ENCODE peak calls at places on chromosomes 13 and 19, in six cellular contexts. Y, M, B, S, C and J are unnamed samples.

GRCh38 chr19:2254052-2254872 is 2.0 kb downstream of the JSRP1 start:
- DNase-seq in Y (no peak), M (no peak), B (no peak), S (no peak), C (no peak), J (no peak)

GRCh38 chr19:50909240-50910070 is 1.7 kb downstream of the KLK4 start:
- DNase-seq in Y (no peak), M (no peak), B (no peak), S (peak; percentile 90), C (no peak), J (no peak)

GRCh38 chr13:32117696-32118095 is 86.1 kb downstream of the FRY start:
- DNase-seq in Y (peak; percentile 71), M (peak; percentile 64), B (no peak), S (no peak), C (no peak), J (peak; percentile 54)

GRCh38 chr13:79547821-79548220 is 66.9 kb downstream of the NDFIP2 start:
- DNase-seq in Y (no peak), M (no peak), B (no peak), S (no peak), C (no peak), J (no peak)

GRCh38 chr13:46687810-46688209 is 109.2 kb downstream of the ESD start:
- DNase-seq in Y (no peak), M (no peak), B (no peak), S (no peak), C (no peak), J (no peak)

GRCh38 chr19:54383330-54383729 is 18.6 kb upstream of the LAIR1 start:
- DNase-seq in Y (no peak), M (no peak), B (no peak), S (no peak), C (no peak), J (no peak)

GRCh38 chr19:49912965-49913685 is 15.9 kb upstream of the ATF5 start:
- DNase-seq in Y (no peak), M (no peak), B (no peak), S (no peak), C (no peak), J (no peak)

GRCh38 chr13:109784590-109785140 is 1.7 kb downstream of the IRS2 start:
- DNase-seq in Y (peak; percentile 70), M (peak; percentile 91), B (peak; percentile 74), S (peak; percentile 81), C (peak; percentile 72), J (peak; percentile 59)

GRCh38 chr13:111978536-111978935 is 88.4 kb upstream of the SOX1 start:
- DNase-seq in Y (no peak), M (no peak), B (no peak), S (no peak), C (no peak), J (no peak)

GRCh38 chr19:32576790-32577189 is 4.2 kb upstream of the PDCD5 start:
- DNase-seq in Y (no peak), M (no peak), B (no peak), S (no peak), C (no peak), J (no peak)

GRCh38 chr13:107170270-107170931 is 602.5 kb upstream of the ARGLU1 start:
- DNase-seq in Y (no peak), M (no peak), B (no peak), S (no peak), C (no peak), J (no peak)

GRCh38 chr19:35024095-35024494 is 6.2 kb upstream of the SCN1B start:
- DNase-seq in Y (no peak), M (no peak), B (no peak), S (no peak), C (no peak), J (no peak)

GRCh38 chr19:29212614-29213573 is at the start of gene UQCRFS1:
- DNase-seq in Y (peak; percentile 94), M (peak; percentile 98), B (peak; percentile 92), S (peak; percentile 95), C (peak; percentile 92), J (peak; percentile 92)
- TF ChIP-seq CTCF in Y (no peak), M (no peak), B (no peak), S (no peak), C (no peak), J (no peak)

GRCh38 chr13:69580255-69580654 is 527.4 kb upstream of the ATXN8OS start:
- DNase-seq in Y (no peak), M (no peak), B (no peak), S (no peak), C (no peak), J (no peak)

DNA sequence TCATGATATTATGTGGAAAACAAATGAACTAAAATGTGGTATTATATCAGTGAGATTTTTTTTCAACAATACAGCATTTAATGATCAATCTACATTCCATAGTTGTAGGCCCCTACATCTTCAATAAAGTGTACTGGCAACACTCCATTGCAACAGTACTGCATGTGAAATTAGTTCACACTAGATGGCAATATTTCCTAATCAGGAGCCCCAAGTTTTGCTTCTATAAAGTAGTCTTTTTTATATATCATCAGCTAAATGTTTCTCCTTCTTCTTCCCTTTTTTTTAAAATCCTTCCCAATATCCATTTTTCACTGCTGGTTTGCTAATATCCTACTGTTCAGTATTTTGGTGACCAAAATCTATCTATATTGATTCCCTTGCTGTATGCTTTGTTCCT is 528.3 kb upstream of the ATXN8OS start:
- DNase-seq in Y (no peak), M (no peak), B (no peak), S (no peak), C (no peak), J (no peak)
- TF ChIP-seq CTCF in Y (no peak), M (no peak), B (no peak), S (peak; percentile 30), C (no peak), J (no peak)

GRCh38 chr19:16052353-16052752 is 23.9 kb upstream of the TPM4 start:
- DNase-seq in Y (no peak), M (no peak), B (no peak), S (no peak), C (no peak), J (no peak)

GRCh38 chr19:16045893-16046292 is 30.4 kb upstream of the TPM4 start:
- DNase-seq in Y (no peak), M (no peak), B (no peak), S (no peak), C (no peak), J (no peak)

GRCh38 chr19:16057062-16057461 is 19.2 kb upstream of the TPM4 start:
- DNase-seq in Y (no peak), M (no peak), B (no peak), S (no peak), C (no peak), J (no peak)

GRCh38 chr19:16048583-16048982 is 27.7 kb upstream of the TPM4 start:
- DNase-seq in Y (no peak), M (no peak), B (no peak), S (no peak), C (no peak), J (no peak)

DNA sequence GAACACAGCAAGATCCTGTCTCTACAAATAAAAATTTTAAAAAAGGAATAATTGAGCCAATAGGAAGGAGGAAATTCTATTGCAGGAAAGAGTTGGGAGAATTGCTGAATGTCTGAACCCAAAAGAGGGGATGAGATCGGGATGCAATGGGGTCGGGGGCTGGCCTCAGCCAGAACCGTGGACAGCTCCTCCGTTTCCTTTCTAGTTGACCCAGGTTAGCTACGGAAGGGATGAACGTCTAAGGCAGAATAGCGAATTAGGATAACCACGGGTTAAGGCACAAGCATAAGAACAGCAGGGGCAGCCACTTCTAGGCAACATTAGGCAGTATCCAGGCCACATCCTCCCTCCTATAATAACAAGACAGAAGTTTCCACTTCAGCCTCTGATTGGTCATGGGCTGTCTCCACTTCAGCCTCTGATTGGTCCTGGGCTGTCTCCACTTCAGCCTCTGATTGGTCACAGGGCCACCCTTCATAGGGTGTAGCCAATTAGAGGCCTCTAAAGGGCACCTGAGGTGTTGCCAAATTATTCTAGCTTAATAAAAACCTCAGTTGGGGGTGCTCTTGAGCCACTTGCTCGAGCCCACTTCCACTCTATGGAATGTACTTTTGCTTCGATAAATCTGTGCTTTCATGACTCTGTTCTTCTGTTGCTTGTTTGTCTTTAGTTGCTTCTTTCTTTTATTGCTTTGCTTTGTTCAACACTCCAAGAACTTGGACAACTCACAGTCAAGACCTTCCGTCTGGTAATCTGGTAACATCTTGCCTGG is 24.9 kb upstream of the TPM4 start:
- DNase-seq in Y (no peak), M (no peak), B (no peak), S (no peak), C (no peak), J (no peak)
- TF ChIP-seq CTCF in Y (no peak), M (no peak), B (no peak), S (no peak), C (no peak), J (no peak)

DNA sequence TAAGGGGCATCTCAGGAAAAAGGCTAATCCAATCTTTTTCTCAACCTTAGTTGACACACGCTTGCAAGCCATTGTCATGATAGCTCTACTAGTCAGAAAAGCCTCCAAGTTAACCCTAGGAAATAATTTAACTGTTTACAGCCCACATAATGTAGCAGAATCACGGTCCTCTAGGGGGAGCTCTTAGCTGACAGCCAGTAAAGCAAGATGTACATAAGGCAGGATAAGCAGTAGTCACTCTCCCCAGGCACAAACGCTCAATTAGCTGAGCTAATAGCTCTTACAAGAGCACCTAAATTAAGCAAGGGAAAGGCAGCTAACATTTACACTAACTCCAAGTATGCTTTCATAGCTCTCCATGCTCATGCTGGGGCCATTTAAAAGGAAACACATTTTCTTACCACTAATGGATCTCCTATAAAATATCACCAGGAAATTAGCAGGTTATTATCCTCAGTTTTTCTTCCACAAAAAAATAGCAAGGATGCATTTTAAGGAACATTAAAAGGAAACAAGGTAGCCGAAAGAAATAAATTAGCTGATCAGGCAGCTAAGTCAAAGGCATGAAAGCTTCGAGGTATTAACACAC is 33.7 kb upstream of the ZSCAN5A start:
- DNase-seq in Y (no peak), M (no peak), B (no peak), S (no peak), C (no peak), J (no peak)
- TF ChIP-seq CTCF in Y (no peak), M (peak; percentile 21), B (no peak), S (no peak), C (no peak), J (peak; percentile 33)